ENCODE peak calls at places on chromosomes 5 and 9, in nine cellular contexts. B is GM12865, U is BE2C, P is mucosa of descending colon, T is nephron progenitor cell, Q is K562, O is ovary, R is hepatocyte, E is upper lobe of right lung. N is an unnamed sample.

GRCh38 chr5:143106175-143106574 is 297.3 kb downstream of the NR3C1 start:
- DNase-seq in R (peak), E (no peak), B (no peak), Q (no peak), T (no peak), U (peak), O (peak), P (peak), N (no peak)

GRCh38 chr9:124202447-124202971 is 55.2 kb upstream of the NEK6 start:
- DNase-seq in B (peak), T (no peak), E (peak), R (no peak), O (no peak), U (no peak), P (peak), Q (peak), N (peak)

GRCh38 chr9:78150983-78151356 is 84.9 kb upstream of the CEP78 start:
- DNase-seq in T (no peak), P (no peak), B (no peak), E (no peak), U (no peak), R (no peak), O (no peak), Q (no peak), N (no peak)

GRCh38 chr5:88954511-88954910 is 71.5 kb upstream of the MEF2C start:
- DNase-seq in Q (no peak), P (no peak), E (no peak), T (no peak), B (no peak), O (no peak), U (no peak), R (no peak), N (no peak)

GRCh38 chr5:145854651-145855258 is 18.1 kb downstream of the GRXCR2 start:
- DNase-seq in P (peak), T (no peak), B (no peak), O (no peak), U (no peak), Q (peak), E (no peak), R (peak), N (no peak)

GRCh38 chr9:72256912-72257311 is 107.7 kb downstream of the GDA start:
- DNase-seq in U (no peak), O (no peak), R (no peak), E (no peak), P (no peak), B (no peak), Q (no peak), T (no peak), N (no peak)

GRCh38 chr5:69331528-69332445 is 814 bp downstream of the CCDC125 start:
- DNase-seq in U (no peak), T (no peak), E (no peak), P (peak), R (peak), O (no peak), B (peak), Q (no peak), N (no peak)

GRCh38 chr5:5584751-5585150 is 162.3 kb downstream of the ICE1 start:
- DNase-seq in R (no peak), P (no peak), O (no peak), Q (no peak), E (no peak), B (no peak), U (no peak), T (no peak), N (no peak)

GRCh38 chr5:77355074-77355473 is 137.0 kb downstream of the WDR41 start:
- DNase-seq in E (no peak), R (no peak), Q (no peak), T (no peak), U (no peak), B (no peak), O (no peak), P (no peak), N (no peak)

GRCh38 chr5:109917154-109917546 is 227.4 kb downstream of the MAN2A1 start:
- DNase-seq in R (peak), T (no peak), Q (no peak), B (no peak), P (no peak), U (no peak), O (no peak), E (no peak), N (no peak)

GRCh38 chr9:86043999-86044398 is 55.4 kb downstream of the GOLM1 start:
- DNase-seq in R (no peak), B (peak), U (no peak), T (no peak), E (no peak), Q (no peak), P (no peak), O (no peak), N (no peak)

GRCh38 chr9:137305060-137305787 is 3.2 kb upstream of the NRARP start:
- DNase-seq in U (peak), R (peak), B (peak), E (peak), P (peak), O (peak), Q (no peak), T (peak), N (peak)

GRCh38 chr5:58849995-58850667 is 267.3 kb downstream of the RAB3C start:
- DNase-seq in Q (no peak), U (peak), B (peak), T (peak), E (peak), R (peak), O (no peak), P (peak), N (peak)

GRCh38 chr5:176675676-176676360 is 28.5 kb downstream of the TSPAN17 start:
- DNase-seq in Q (peak), B (no peak), O (no peak), U (no peak), R (no peak), E (no peak), P (no peak), T (peak), N (no peak)

GRCh38 chr5:151408633-151409243 is 38.7 kb upstream of the SLC36A1 start:
- DNase-seq in Q (no peak), E (no peak), B (no peak), R (no peak), U (no peak), P (no peak), T (no peak), O (no peak), N (no peak)

GRCh38 chr5:15620501-15620900 is 120.5 kb downstream of the FBXL7 start:
- DNase-seq in R (no peak), E (no peak), T (no peak), P (no peak), Q (no peak), O (no peak), U (no peak), B (no peak), N (no peak)

GRCh38 chr5:166165600-166165999 is 2125.8 kb upstream of the WWC1 start:
- DNase-seq in B (no peak), T (peak), P (no peak), U (no peak), R (peak), O (no peak), Q (no peak), E (no peak), N (no peak)

GRCh38 chr9:27865031-27865438 is 291.8 kb upstream of the C9orf72 start:
- DNase-seq in U (no peak), Q (no peak), T (no peak), O (no peak), E (no peak), B (no peak), R (no peak), P (no peak), N (no peak)

GRCh38 chr5:77168884-77169254 is 41.6 kb upstream of the PDE8B start:
- DNase-seq in Q (peak), E (peak), B (no peak), U (peak), P (peak), O (no peak), T (no peak), R (peak), N (no peak)

GRCh38 chr9:106581973-106582372 is 281.0 kb upstream of the ZNF462 start:
- DNase-seq in Q (no peak), B (no peak), R (no peak), E (no peak), T (no peak), O (no peak), U (no peak), P (no peak), N (no peak)

GRCh38 chr5:80128129-80128528 is 93.0 kb downstream of the THBS4 start:
- DNase-seq in T (peak), P (no peak), Q (no peak), E (no peak), U (peak), B (no peak), O (no peak), R (no peak), N (no peak)

GRCh38 chr5:131148835-131149234 is 16.2 kb downstream of the HINT1 start:
- DNase-seq in P (no peak), O (no peak), T (no peak), E (no peak), Q (no peak), U (no peak), B (no peak), R (no peak), N (no peak)

GRCh38 chr5:4018968-4019766 is 423.5 kb downstream of the IRX1 start:
- DNase-seq in Q (no peak), E (no peak), B (no peak), R (no peak), P (no peak), U (no peak), O (no peak), T (no peak), N (no peak)

GRCh38 chr9:132663120-132663519 is 6.7 kb downstream of the DDX31 start:
- DNase-seq in T (peak), U (no peak), O (no peak), E (no peak), Q (no peak), P (no peak), R (no peak), B (no peak), N (no peak)

GRCh38 chr5:133778636-133779035 is 166.3 kb upstream of the FSTL4 start:
- DNase-seq in Q (no peak), U (no peak), O (no peak), T (no peak), E (no peak), P (no peak), B (no peak), R (no peak), N (no peak)

GRCh38 chr5:17224858-17225436 is 7.5 kb downstream of the BASP1 start:
- DNase-seq in R (no peak), T (no peak), E (no peak), O (no peak), U (no peak), P (no peak), B (peak), Q (no peak), N (peak)

GRCh38 chr9:31210982-31211570 is 1173.4 kb upstream of the ACO1 start:
- DNase-seq in U (peak), P (no peak), B (no peak), E (peak), Q (no peak), T (peak), O (no peak), R (no peak), N (peak)

GRCh38 chr5:6583049-6583880 is 49.6 kb downstream of the NSUN2 start:
- DNase-seq in R (peak), Q (peak), P (peak), E (no peak), U (peak), B (no peak), T (peak), O (peak), N (peak)

GRCh38 chr9:77426712-77427111 is 221.4 kb downstream of the GNA14 start:
- DNase-seq in B (no peak), Q (no peak), O (no peak), T (no peak), P (no peak), R (no peak), U (no peak), E (no peak), N (no peak)

GRCh38 chr5:68269820-68270219 is 54.3 kb downstream of the PIK3R1 start:
- DNase-seq in T (no peak), P (no peak), B (no peak), U (no peak), Q (no peak), O (no peak), R (no peak), E (no peak), N (no peak)

GRCh38 chr9:72894342-72894741 is 58.5 kb downstream of the ALDH1A1 start:
- DNase-seq in R (no peak), U (no peak), T (no peak), O (no peak), Q (no peak), E (no peak), B (no peak), P (no peak), N (no peak)

GRCh38 chr9:32069169-32069813 is 315.2 kb upstream of the ACO1 start:
- DNase-seq in U (no peak), O (no peak), B (peak), R (no peak), E (no peak), P (no peak), Q (no peak), T (no peak), N (no peak)

GRCh38 chr9:138069731-138070456 is 192.3 kb downstream of the CACNA1B start:
- DNase-seq in E (peak), B (no peak), O (peak), U (no peak), R (no peak), T (no peak), P (no peak), Q (no peak), N (no peak)

GRCh38 chr5:77640577-77641396 is 2.3 kb upstream of the OTP start:
- DNase-seq in U (no peak), Q (no peak), O (no peak), T (peak), E (no peak), B (no peak), P (no peak), R (no peak), N (no peak)

GRCh38 chr5:116650964-116651363 is 76.3 kb upstream of the SEMA6A start:
- DNase-seq in T (no peak), P (no peak), B (no peak), E (no peak), U (no peak), R (no peak), O (no peak), Q (no peak), N (no peak)

GRCh38 chr5:116651653-116652052 is 77.0 kb upstream of the SEMA6A start:
- DNase-seq in U (no peak), P (no peak), Q (no peak), O (no peak), T (no peak), R (no peak), E (no peak), B (no peak), N (no peak)

GRCh38 chr5:116652196-116652729 is 77.6 kb upstream of the SEMA6A start:
- DNase-seq in O (no peak), T (peak), U (peak), B (peak), Q (no peak), P (no peak), R (peak), E (no peak), N (peak)

GRCh38 chr5:116654890-116655289 is 80.3 kb upstream of the SEMA6A start:
- DNase-seq in E (no peak), R (no peak), Q (no peak), P (no peak), O (no peak), U (no peak), B (no peak), T (no peak), N (no peak)

GRCh38 chr5:116652903-116653302 is 78.3 kb upstream of the SEMA6A start:
- DNase-seq in E (no peak), O (no peak), R (no peak), Q (no peak), P (no peak), T (no peak), B (no peak), U (no peak), N (no peak)
- TF ChIP-seq CTCF in E (no peak), O (no peak), R (no peak), Q (no peak), P (no peak), T (no peak), B (no peak), U (no peak), N (no peak)

GRCh38 chr5:135206862-135207261 is 172.8 kb upstream of the PITX1 start:
- DNase-seq in O (no peak), T (no peak), B (no peak), Q (no peak), U (no peak), R (no peak), E (peak), P (no peak), N (no peak)

GRCh38 chr5:135203593-135204036 is 169.6 kb upstream of the PITX1 start:
- DNase-seq in E (no peak), Q (peak), U (no peak), O (no peak), P (no peak), B (peak), R (no peak), T (no peak), N (no peak)

GRCh38 chr5:135205616-135206349 is 171.8 kb upstream of the PITX1 start:
- DNase-seq in Q (no peak), O (no peak), T (no peak), U (no peak), P (no peak), B (no peak), E (no peak), R (no peak), N (no peak)

GRCh38 chr5:135203019-135203418 is 169.0 kb upstream of the PITX1 start:
- DNase-seq in E (no peak), Q (no peak), U (no peak), T (no peak), B (no peak), O (no peak), P (no peak), R (no peak), N (no peak)

GRCh38 chr5:135204151-135204600 is 170.1 kb upstream of the PITX1 start:
- DNase-seq in T (no peak), O (no peak), Q (peak), B (no peak), R (no peak), P (no peak), E (no peak), U (no peak), N (no peak)
- TF ChIP-seq CTCF in T (peak), O (no peak), Q (peak), B (peak), R (peak), P (no peak), E (peak), U (peak), N (no peak)

DNA sequence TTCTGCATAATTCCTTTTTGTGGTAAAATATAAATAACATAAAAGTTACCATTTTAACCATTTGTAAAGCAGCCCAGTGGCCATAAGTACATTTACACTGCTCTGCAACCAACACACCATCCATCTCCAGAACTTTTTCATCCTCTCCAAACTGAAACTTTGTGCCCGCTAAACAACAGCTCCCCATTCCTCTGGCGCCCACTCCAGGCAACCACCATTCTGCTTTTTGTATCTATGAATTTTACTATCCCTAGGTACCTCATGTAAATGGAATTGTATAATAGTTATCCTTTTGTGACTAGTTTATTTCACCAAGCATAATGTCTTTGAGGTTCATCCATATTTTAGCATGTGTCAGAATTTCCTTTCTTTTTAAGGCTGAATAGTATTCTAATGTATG is 141.1 kb downstream of the DMXL1 start:
- DNase-seq in E (no peak), U (no peak), R (no peak), P (no peak), O (no peak), T (no peak), Q (no peak), B (no peak), N (no peak)
- TF ChIP-seq CTCF in E (no peak), U (no peak), R (no peak), P (no peak), O (no peak), T (no peak), Q (no peak), B (no peak), N (no peak)

GRCh38 chr5:154198611-154199230 is 8.2 kb downstream of the GALNT10 start:
- DNase-seq in U (no peak), B (no peak), E (no peak), T (no peak), O (no peak), P (no peak), R (no peak), Q (no peak), N (no peak)

GRCh38 chr5:154194348-154195329 is 4.1 kb downstream of the GALNT10 start:
- DNase-seq in R (no peak), U (no peak), B (no peak), Q (no peak), T (no peak), O (no peak), P (no peak), E (no peak), N (no peak)

GRCh38 chr5:154199263-154199662 is 8.7 kb downstream of the GALNT10 start:
- DNase-seq in P (no peak), E (no peak), U (no peak), B (no peak), R (no peak), Q (peak), O (no peak), T (no peak), N (no peak)

GRCh38 chr5:154197801-154198461 is 7.4 kb downstream of the GALNT10 start:
- DNase-seq in E (peak), O (no peak), Q (no peak), T (no peak), P (no peak), B (peak), R (no peak), U (no peak), N (no peak)

DNA sequence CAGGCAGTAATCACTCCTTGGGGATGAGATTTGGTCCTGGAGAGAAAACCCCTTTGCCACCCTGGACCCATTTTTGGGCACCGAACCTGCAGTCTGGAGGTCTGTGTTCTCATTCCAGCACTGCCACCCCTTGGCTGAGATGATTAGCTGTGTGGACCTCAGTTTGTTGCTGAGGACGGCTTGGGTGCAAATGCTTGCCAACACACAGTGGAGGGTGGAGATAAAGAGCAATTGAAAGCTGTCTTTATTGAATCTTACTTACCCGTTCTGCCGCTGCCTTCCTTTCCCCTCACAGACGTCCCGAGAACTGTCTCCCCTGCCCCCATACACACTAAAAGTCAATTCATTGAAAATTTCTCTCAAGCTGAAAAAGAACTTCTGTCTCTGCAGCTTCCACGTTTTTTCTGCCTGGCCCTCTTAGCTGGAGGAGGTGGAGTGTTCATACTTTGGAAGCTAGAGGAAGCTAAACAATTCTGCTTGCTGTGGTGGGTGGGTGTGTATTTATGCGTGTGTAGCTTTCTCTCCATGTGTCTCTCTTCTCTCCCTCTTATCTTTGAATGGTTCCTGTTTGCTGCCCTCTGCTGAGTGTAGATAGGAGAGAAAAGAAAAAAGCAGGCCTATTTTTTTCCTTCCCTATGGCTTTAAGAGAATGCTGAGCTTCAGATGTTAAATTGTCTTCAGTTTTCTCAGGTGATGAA is 6.6 kb downstream of the GALNT10 start:
- DNase-seq in O (no peak), U (peak), Q (peak), P (peak), B (no peak), R (peak), E (no peak), T (no peak), N (no peak)
- TF ChIP-seq CTCF in O (peak), U (peak), Q (peak), P (peak), B (peak), R (peak), E (peak), T (no peak), N (no peak)

DNA sequence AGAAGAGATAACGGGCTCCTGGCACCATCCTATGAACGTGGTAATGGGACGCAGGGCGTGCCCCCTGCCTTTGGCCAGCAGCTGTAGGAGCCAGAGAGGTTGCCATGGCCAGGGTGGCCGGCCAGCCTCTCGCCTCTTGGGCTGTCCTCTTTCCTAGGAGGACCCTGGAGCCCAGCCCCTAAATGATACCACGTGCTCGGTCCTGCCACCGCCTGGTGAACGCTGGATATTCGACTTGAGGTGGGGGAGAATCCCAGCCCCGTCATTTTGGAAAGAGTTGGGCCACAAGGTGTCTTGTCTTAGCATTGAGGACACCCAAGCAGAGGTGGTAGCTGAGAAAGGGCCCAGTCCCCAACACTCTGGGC is 391 bp upstream of the NRG2 start:
- DNase-seq in R (no peak), Q (peak), T (no peak), O (peak), E (peak), P (no peak), U (peak), B (peak), N (peak)
- TF ChIP-seq CTCF in R (no peak), Q (no peak), T (no peak), O (no peak), E (no peak), P (no peak), U (peak), B (no peak), N (no peak)

N was measured in GM20000.